ENCODE peak calls at places on chromosomes 6 and 20, in six cellular contexts. T, R, E, P, Q and S are unnamed samples.

GRCh38 chr20:41052742-41053419 is 24.3 kb downstream of the TOP1 start:
- DNase-seq in Q (no peak), P (no peak), R (no peak), E (peak), T (no peak), S (peak)

GRCh38 chr6:166747644-166748595 is 120.9 kb upstream of the RPS6KA2 start:
- DNase-seq in R (no peak), T (no peak), E (no peak), P (no peak), Q (no peak), S (no peak)

GRCh38 chr6:137699036-137699683 is 167.9 kb upstream of the TNFAIP3 start:
- DNase-seq in T (no peak), R (no peak), E (peak), P (no peak), Q (no peak), S (no peak)

GRCh38 chr6:3841711-3842565 is 7.2 kb upstream of the FAM50B start:
- DNase-seq in R (no peak), Q (no peak), E (peak), T (no peak), P (no peak), S (peak)

GRCh38 chr6:111478749-111479148 is 4.3 kb downstream of the REV3L start:
- DNase-seq in Q (peak), R (peak), P (no peak), T (no peak), E (peak), S (peak)

GRCh38 chr6:164108092-164108491 is 693.6 kb downstream of the QKI start:
- DNase-seq in Q (no peak), E (no peak), R (no peak), P (no peak), T (no peak), S (no peak)

GRCh38 chr20:16970751-16971150 is 222.6 kb downstream of the OTOR start:
- DNase-seq in Q (no peak), P (no peak), E (no peak), T (no peak), R (no peak), S (no peak)

GRCh38 chr6:39835856-39836442 is 43.8 kb downstream of the DAAM2 start:
- DNase-seq in R (no peak), Q (no peak), T (no peak), E (peak), P (no peak), S (peak)

GRCh38 chr6:26197736-26198625 is 110.8 kb downstream of the HFE start:
- DNase-seq in T (peak), E (peak), Q (peak), R (no peak), P (no peak), S (no peak)

GRCh38 chr6:124131259-124131658 is 327.6 kb downstream of the NKAIN2 start:
- DNase-seq in Q (no peak), R (peak), T (no peak), P (no peak), E (peak), S (no peak)

GRCh38 chr6:170135041-170135440 is 155.8 kb downstream of the DLL1 start:
- DNase-seq in P (peak), E (no peak), R (no peak), T (no peak), Q (no peak), S (no peak)

GRCh38 chr6:11616200-11616611 is 78.7 kb downstream of the TMEM170B start:
- DNase-seq in R (peak), Q (no peak), E (peak), P (no peak), T (no peak), S (peak)

GRCh38 chr6:105626290-105627158 is 223.6 kb upstream of the PREP start:
- DNase-seq in E (no peak), R (no peak), Q (no peak), P (no peak), T (no peak), S (no peak)

GRCh38 chr6:960356-960755 is 267.4 kb upstream of the EXOC2 start:
- DNase-seq in E (no peak), R (no peak), P (no peak), T (no peak), Q (no peak), S (no peak)

GRCh38 chr6:17907467-17908229 is 79.8 kb downstream of the KIF13A start:
- DNase-seq in E (peak), P (no peak), R (peak), T (peak), Q (peak), S (peak)

GRCh38 chr6:71406871-71407860 is 118.6 kb downstream of the OGFRL1 start:
- DNase-seq in E (no peak), Q (no peak), T (no peak), R (no peak), P (no peak), S (no peak)

GRCh38 chr20:25032065-25032477 is 25.9 kb downstream of the ACSS1 start:
- DNase-seq in R (no peak), E (no peak), P (peak), Q (no peak), T (peak), S (no peak)

DNA sequence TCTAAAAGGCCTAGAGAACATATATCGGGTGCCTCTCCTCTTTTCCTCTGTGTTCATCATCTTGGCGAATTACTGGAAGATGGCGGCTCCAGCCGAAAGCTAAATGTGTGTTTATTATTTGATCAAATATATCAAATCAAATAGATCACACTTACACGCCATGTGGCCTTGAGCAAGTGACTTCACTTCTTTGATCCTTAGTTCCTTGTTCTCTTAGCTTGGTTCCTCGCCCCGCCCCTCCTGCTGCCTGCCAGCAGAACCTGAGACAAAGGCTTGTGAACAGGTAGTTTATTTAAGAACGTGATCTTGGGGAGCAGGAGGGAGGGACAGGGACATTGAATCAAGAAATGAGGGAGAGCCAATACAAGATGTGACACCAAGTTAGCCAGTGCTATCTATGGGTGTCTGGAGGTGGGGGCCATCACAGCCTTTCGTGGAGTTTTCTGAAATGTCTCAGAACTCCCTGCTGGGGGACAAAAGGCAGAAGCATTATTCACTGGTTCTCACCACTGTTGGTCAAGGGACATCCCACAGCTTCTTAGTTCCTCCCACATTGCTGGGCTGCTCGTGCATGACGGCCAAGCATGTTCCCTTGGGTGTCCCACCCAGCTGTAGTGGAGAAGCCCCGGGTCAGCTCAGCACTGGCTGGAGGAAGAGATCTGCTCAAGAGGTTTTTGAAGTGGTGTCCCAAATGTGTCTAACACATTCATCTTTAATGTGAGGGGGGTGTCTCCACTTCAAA is 44.9 kb upstream of the RNF24 start:
- DNase-seq in E (peak), R (no peak), Q (no peak), T (peak), P (no peak), S (no peak)
- H3K4me3 ChIP-seq in E (no peak), R (no peak), Q (no peak), T (no peak), P (no peak), S (no peak)

DNA sequence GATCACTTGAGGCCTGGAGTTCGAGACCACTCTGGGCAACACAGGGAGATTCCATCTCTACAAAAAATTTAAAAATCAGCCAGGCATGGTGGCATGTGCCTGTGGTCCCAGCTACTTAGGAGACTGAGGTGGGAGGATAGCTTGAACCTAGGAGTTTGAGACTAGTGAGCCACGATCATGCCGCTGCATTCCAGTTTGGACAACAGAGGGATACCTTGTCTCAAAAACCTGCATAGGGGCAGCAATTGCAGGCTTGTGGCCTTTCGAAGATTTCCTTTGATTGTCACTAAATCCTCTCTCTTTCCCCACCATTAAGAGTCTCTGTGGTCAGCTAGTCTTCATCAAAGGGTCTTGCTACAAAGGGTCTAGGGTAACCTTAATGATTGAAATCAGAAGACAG is 60.3 kb downstream of the UTRN start:
- DNase-seq in E (no peak), T (no peak), P (no peak), R (no peak), Q (no peak), S (no peak)
- H3K4me3 ChIP-seq in E (no peak), T (no peak), P (no peak), R (no peak), Q (no peak), S (no peak)

GRCh38 chr6:162485464-162485863 is 242.1 kb downstream of the PRKN start:
- DNase-seq in Q (no peak), R (no peak), T (no peak), E (no peak), P (no peak), S (no peak)
- H3K4me3 ChIP-seq in Q (no peak), R (no peak), T (no peak), E (no peak), P (no peak), S (no peak)

DNA sequence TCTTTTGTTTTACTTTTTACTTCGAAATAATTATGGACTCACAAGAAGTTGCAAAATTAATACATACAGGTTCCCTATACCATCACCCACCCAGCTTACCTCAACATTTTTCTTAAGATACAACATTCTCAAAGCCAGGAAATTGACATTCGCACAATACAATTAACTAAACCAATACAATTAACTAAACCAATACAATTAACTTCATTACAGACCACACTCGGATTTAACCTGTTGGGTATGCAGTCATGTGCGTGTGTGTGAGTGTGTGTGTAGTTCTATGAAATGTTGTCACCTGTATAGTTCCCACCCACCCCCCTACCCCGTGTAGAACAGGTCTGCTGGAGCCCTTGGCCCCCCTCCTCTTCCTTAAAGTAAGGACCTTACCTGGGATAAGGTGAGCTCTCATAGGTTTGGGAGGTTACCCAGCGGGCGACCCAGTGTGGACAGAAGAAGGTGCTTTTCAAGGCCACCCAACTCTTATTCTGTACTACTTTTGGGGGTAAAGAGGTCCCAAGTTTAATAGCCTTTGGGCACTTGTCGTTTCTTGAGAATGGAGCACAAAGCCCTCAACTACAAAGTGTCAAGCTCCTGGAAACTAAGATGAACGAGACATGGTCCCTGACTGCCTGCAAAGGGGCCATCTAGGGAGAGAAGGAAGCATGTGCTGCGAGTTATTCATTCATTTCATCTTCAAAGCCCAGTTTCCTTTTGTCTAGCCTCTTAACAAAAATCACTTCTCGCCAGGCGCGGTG is 544 bp upstream of the STK38 start:
- DNase-seq in Q (no peak), T (no peak), E (no peak), R (no peak), P (no peak), S (no peak)
- H3K4me3 ChIP-seq in Q (no peak), T (peak), E (peak), R (peak), P (peak), S (no peak)

GRCh38 chr6:15665237-15665636 is 2.4 kb upstream of the DTNBP1 start:
- DNase-seq in Q (no peak), E (no peak), P (no peak), R (no peak), T (no peak), S (no peak)

GRCh38 chr6:15663057-15663638 is 320 bp upstream of the DTNBP1 start:
- DNase-seq in E (peak), T (no peak), P (no peak), R (no peak), Q (no peak), S (peak)

GRCh38 chr6:15661815-15662245 is 998 bp downstream of the DTNBP1 start:
- DNase-seq in E (peak), P (no peak), T (no peak), Q (no peak), R (no peak), S (no peak)

GRCh38 chr6:15659181-15659580 is 3.6 kb downstream of the DTNBP1 start:
- DNase-seq in T (no peak), E (no peak), Q (no peak), P (no peak), R (no peak), S (peak)

GRCh38 chr6:15662246-15663056 is at the start of gene DTNBP1:
- DNase-seq in Q (peak), R (no peak), E (peak), P (peak), T (peak), S (peak)
- H3K4me3 ChIP-seq in Q (peak), R (peak), E (peak), P (peak), T (peak), S (peak)

GRCh38 chr6:41073968-41074691 is 1.4 kb downstream of the NFYA start:
- DNase-seq in E (peak), P (no peak), Q (peak), R (no peak), T (no peak), S (peak)

GRCh38 chr6:41073203-41073967 is 611 bp downstream of the NFYA start:
- DNase-seq in E (peak), P (peak), Q (peak), T (peak), R (peak), S (peak)

GRCh38 chr6:41077536-41077935 is 4.8 kb downstream of the NFYA start:
- DNase-seq in E (no peak), P (no peak), Q (no peak), R (no peak), T (no peak), S (no peak)

GRCh38 chr6:41072836-41073202 is at the start of gene NFYA:
- DNase-seq in R (no peak), P (no peak), E (no peak), Q (no peak), T (no peak), S (no peak)

GRCh38 chr6:41074692-41075436 is 2.1 kb downstream of the NFYA start:
- DNase-seq in P (no peak), T (no peak), Q (no peak), E (peak), R (no peak), S (peak)
- H3K4me3 ChIP-seq in P (no peak), T (no peak), Q (no peak), E (peak), R (peak), S (peak)

GRCh38 chr20:23237166-23237565 is 113.4 kb upstream of the NXT1 start:
- DNase-seq in T (no peak), P (no peak), E (no peak), Q (no peak), R (no peak), S (no peak)
- H3K4me3 ChIP-seq in T (no peak), P (no peak), E (no peak), Q (no peak), R (no peak), S (no peak)